ENCODE peak calls at places on chromosomes 3 and 15, in seven cellular contexts. I, D, O, A, Q, K and B are unnamed samples.

GRCh38 chr3:6825527-6825926 is 35.4 kb upstream of the GRM7 start:
- DNase-seq in O (no peak), D (no peak), A (no peak), I (no peak), Q (no peak), K (no peak), B (no peak)

GRCh38 chr3:129975332-129976090 is 991 bp downstream of the TRH start:
- DNase-seq in K (no peak), A (peak), O (no peak), I (no peak), Q (no peak), D (no peak), B (no peak)

GRCh38 chr15:92846716-92847115 is 53.4 kb upstream of the CHD2 start:
- DNase-seq in K (no peak), I (no peak), Q (no peak), D (no peak), A (no peak), O (no peak), B (no peak)

GRCh38 chr15:86526938-86527735 is 447.5 kb downstream of the AGBL1 start:
- DNase-seq in I (no peak), O (no peak), Q (no peak), D (no peak), K (no peak), A (no peak), B (no peak)

GRCh38 chr15:57312323-57313133 is 63.8 kb upstream of the CGNL1 start:
- DNase-seq in K (no peak), A (no peak), Q (no peak), I (no peak), O (no peak), D (no peak), B (no peak)

GRCh38 chr15:96360581-96361308 is 30.2 kb downstream of the NR2F2 start:
- DNase-seq in Q (no peak), K (peak), D (no peak), O (no peak), I (no peak), A (no peak), B (no peak)

GRCh38 chr15:23446215-23447106 is 582 bp downstream of the GOLGA6L2 start:
- DNase-seq in I (no peak), A (no peak), D (no peak), Q (no peak), K (no peak), O (no peak), B (no peak)

GRCh38 chr3:152780553-152780952 is 54.4 kb upstream of the P2RY1 start:
- DNase-seq in I (no peak), D (no peak), O (no peak), A (no peak), K (no peak), Q (no peak), B (no peak)

GRCh38 chr3:53009826-53010539 is 35.9 kb downstream of the SFMBT1 start:
- DNase-seq in I (no peak), K (no peak), O (no peak), D (no peak), A (no peak), Q (no peak), B (no peak)

GRCh38 chr15:44584162-44584749 is 47.3 kb downstream of the EIF3J start:
- DNase-seq in I (peak), A (peak), O (peak), Q (no peak), D (no peak), K (no peak), B (no peak)

GRCh38 chr3:194274424-194275085 is 76.6 kb downstream of the CPN2 start:
- DNase-seq in D (no peak), I (peak), A (no peak), O (no peak), K (no peak), Q (no peak), B (no peak)

GRCh38 chr3:114424337-114424736 is 130.5 kb downstream of the TIGIT start:
- DNase-seq in Q (no peak), I (no peak), D (no peak), A (no peak), K (no peak), O (no peak), B (no peak)

GRCh38 chr3:123025642-123026521 is 1.7 kb downstream of the SEMA5B start:
- DNase-seq in K (peak), A (no peak), I (no peak), Q (no peak), D (no peak), O (no peak), B (no peak)

GRCh38 chr3:27500986-27501385 is 16.8 kb upstream of the SLC4A7 start:
- DNase-seq in D (no peak), Q (no peak), I (no peak), K (no peak), O (no peak), A (no peak), B (no peak)

GRCh38 chr3:58588030-58588614 is 10.9 kb upstream of the FAM107A start:
- DNase-seq in I (no peak), O (peak), K (peak), A (no peak), Q (no peak), D (no peak), B (no peak)

GRCh38 chr3:88412346-88412745 is 262.6 kb downstream of the C3orf38 start:
- DNase-seq in I (no peak), O (peak), K (no peak), Q (no peak), D (no peak), A (no peak), B (no peak)

GRCh38 chr3:16374047-16375019 is 109.3 kb downstream of the OXNAD1 start:
- DNase-seq in D (no peak), K (no peak), I (no peak), A (no peak), O (no peak), Q (peak), B (no peak)

GRCh38 chr15:68055224-68055705 is 1.1 kb downstream of the PIAS1 start:
- DNase-seq in O (peak), Q (peak), I (peak), K (no peak), D (no peak), A (peak), B (no peak)

GRCh38 chr3:154285221-154285620 is 39.1 kb downstream of the DHX36 start:
- DNase-seq in A (no peak), I (no peak), K (no peak), Q (no peak), D (no peak), O (no peak), B (no peak)

GRCh38 chr15:101295607-101296225 is 668 bp upstream of the SNRPA1 start:
- DNase-seq in A (no peak), Q (no peak), K (no peak), O (peak), I (no peak), D (peak), B (no peak)

GRCh38 chr15:70375006-70375409 is 277.3 kb upstream of the TLE3 start:
- DNase-seq in Q (no peak), A (no peak), D (no peak), I (peak), O (peak), K (no peak), B (no peak)

GRCh38 chr3:82567029-82567600 is 805.7 kb upstream of the GBE1 start:
- DNase-seq in D (no peak), K (no peak), I (no peak), Q (no peak), O (no peak), A (no peak), B (no peak)

GRCh38 chr15:59168536-59168935 is 38.1 kb upstream of the LDHAL6B start:
- DNase-seq in A (no peak), D (no peak), O (peak), I (peak), Q (no peak), K (no peak), B (no peak)

GRCh38 chr3:31934018-31934417 is 47.0 kb downstream of the OSBPL10 start:
- DNase-seq in D (no peak), K (no peak), A (no peak), O (peak), I (no peak), Q (no peak), B (no peak)

GRCh38 chr3:46712191-46713047 is 5.2 kb downstream of the PRSS50 start:
- DNase-seq in O (no peak), D (no peak), I (no peak), A (no peak), Q (no peak), K (no peak), B (no peak)

GRCh38 chr15:23567921-23568320 is 2.4 kb downstream of the MKRN3 start:
- DNase-seq in K (no peak), A (no peak), I (no peak), O (no peak), D (no peak), Q (no peak), B (no peak)

GRCh38 chr15:27327467-27328045 is 356.6 kb downstream of the GABRG3 start:
- DNase-seq in K (no peak), I (no peak), D (no peak), Q (no peak), A (no peak), O (no peak), B (no peak)

GRCh38 chr3:54121404-54122045 is 827 bp upstream of the CACNA2D3 start:
- DNase-seq in Q (no peak), I (no peak), A (no peak), K (no peak), D (no peak), O (peak), B (no peak)